ENCODE peak calls at places on chromosomes 11 and 22, in four cellular contexts. Y, F, L and O are unnamed samples.

GRCh38 chr11:36617543-36617942 is 19.5 kb upstream of the RAG2 start:
- DNase-seq in F (no peak), L (no peak), Y (no peak), O (no peak)

GRCh38 chr11:21625982-21626381 is 566.9 kb upstream of the ANO5 start:
- DNase-seq in L (no peak), Y (no peak), F (peak; percentile 84), O (no peak)

GRCh38 chr22:49960967-49961600 is 512 bp downstream of the PIM3 start:
- DNase-seq in L (no peak), Y (no peak), F (no peak), O (no peak)

GRCh38 chr11:69911310-69912160 is 92.3 kb upstream of the FGF3 start:
- DNase-seq in L (no peak), F (no peak), Y (no peak), O (no peak)

GRCh38 chr22:27400811-27401210 is 400.7 kb downstream of the MN1 start:
- DNase-seq in L (no peak), Y (no peak), F (no peak), O (no peak)

GRCh38 chr22:46373166-46373565 is 37.7 kb downstream of the TRMU start:
- DNase-seq in L (no peak), Y (no peak), F (no peak), O (no peak)

GRCh38 chr22:26565889-26566288 is 24.0 kb downstream of the TPST2 start:
- DNase-seq in Y (no peak), F (no peak), L (no peak), O (no peak)

GRCh38 chr22:46815132-46815531 is 52.7 kb downstream of the TBC1D22A start:
- DNase-seq in F (no peak), L (no peak), Y (no peak), O (no peak)

GRCh38 chr11:259374-259773 is 18.8 kb upstream of the NLRP6 start:
- DNase-seq in L (no peak), F (no peak), Y (no peak), O (no peak)

GRCh38 chr11:59263225-59263894 is 50.6 kb upstream of the MPEG1 start:
- DNase-seq in L (no peak), Y (no peak), F (peak; percentile 50), O (no peak)

GRCh38 chr11:128575956-128576340 is 11.4 kb downstream of the ETS1 start:
- DNase-seq in Y (no peak), F (peak; percentile 51), L (no peak), O (no peak)

GRCh38 chr11:61766353-61766841 is 14.0 kb downstream of the MYRF start:
- DNase-seq in F (no peak), Y (no peak), L (no peak), O (no peak)

GRCh38 chr11:79304599-79305212 is 136.1 kb downstream of the TENM4 start:
- DNase-seq in L (no peak), F (no peak), Y (no peak), O (no peak)

GRCh38 chr22:43462701-43463100 is 50.9 kb downstream of the MPPED1 start:
- DNase-seq in F (no peak), L (no peak), Y (no peak), O (no peak)

GRCh38 chr11:44760917-44761545 is 34.3 kb downstream of the TSPAN18 start:
- DNase-seq in L (no peak), Y (no peak), F (no peak), O (no peak)